ENCODE peak calls at places on chromosomes 5 and 9, in eight cellular contexts. One of them, this sample, is unnamed. For H3K36me3, the result is how much of the 10 kb centered on the place peaks cover.

GRCh38 chr5:19616821-19617220 is 371.2 kb downstream of the CDH18 start:
- DNase-seq in BE2C: no peak
- DNase-seq in Peyer's patch: no peak
- DNase-seq in sigmoid colon: no peak
- DNase-seq in neural progenitor cell: no peak
- DNase-seq in IMR-90: no peak
- DNase-seq in psoas muscle: no peak
- DNase-seq in GM06990: no peak
- DNase-seq in this sample: no peak

GRCh38 chr5:139692605-139693340 is 44.6 kb downstream of the CXXC5 start:
- DNase-seq in BE2C: no peak
- DNase-seq in Peyer's patch: no peak
- DNase-seq in sigmoid colon: no peak
- DNase-seq in neural progenitor cell: peak
- DNase-seq in IMR-90: no peak
- DNase-seq in psoas muscle: no peak
- DNase-seq in GM06990: no peak
- DNase-seq in this sample: no peak

GRCh38 chr9:35690447-35691324 is 961 bp upstream of the TPM2 start:
- DNase-seq in BE2C: peak
- DNase-seq in Peyer's patch: peak
- DNase-seq in sigmoid colon: peak
- DNase-seq in neural progenitor cell: peak
- DNase-seq in IMR-90: peak
- DNase-seq in psoas muscle: peak
- DNase-seq in GM06990: no peak
- DNase-seq in this sample: peak

GRCh38 chr5:38466444-38467189 is 89.8 kb downstream of the LIFR start:
- DNase-seq in BE2C: no peak
- DNase-seq in Peyer's patch: no peak
- DNase-seq in sigmoid colon: peak
- DNase-seq in neural progenitor cell: no peak
- DNase-seq in IMR-90: no peak
- DNase-seq in psoas muscle: peak
- DNase-seq in GM06990: no peak
- DNase-seq in this sample: no peak

GRCh38 chr9:27379311-27380236 is 82.6 kb upstream of the EQTN start:
- DNase-seq in BE2C: no peak
- DNase-seq in Peyer's patch: no peak
- DNase-seq in sigmoid colon: no peak
- DNase-seq in neural progenitor cell: no peak
- DNase-seq in IMR-90: no peak
- DNase-seq in psoas muscle: no peak
- DNase-seq in GM06990: no peak
- DNase-seq in this sample: peak

GRCh38 chr5:72268753-72269410 is 51.2 kb downstream of the MRPS27 start:
- DNase-seq in BE2C: peak
- DNase-seq in Peyer's patch: no peak
- DNase-seq in sigmoid colon: no peak
- DNase-seq in neural progenitor cell: peak
- DNase-seq in IMR-90: peak
- DNase-seq in psoas muscle: no peak
- DNase-seq in GM06990: peak
- DNase-seq in this sample: no peak

GRCh38 chr9:97938081-97938644 is at the start of gene HEMGN:
- DNase-seq in BE2C: no peak
- DNase-seq in Peyer's patch: no peak
- DNase-seq in sigmoid colon: no peak
- DNase-seq in neural progenitor cell: no peak
- DNase-seq in IMR-90: no peak
- DNase-seq in psoas muscle: no peak
- DNase-seq in GM06990: no peak
- DNase-seq in this sample: peak

GRCh38 chr5:173281910-173282309 is 46.3 kb downstream of the STC2 start:
- DNase-seq in BE2C: no peak
- DNase-seq in Peyer's patch: no peak
- DNase-seq in sigmoid colon: no peak
- DNase-seq in neural progenitor cell: peak
- DNase-seq in IMR-90: peak
- DNase-seq in psoas muscle: no peak
- DNase-seq in GM06990: no peak
- DNase-seq in this sample: no peak

GRCh38 chr9:135877776-135878527 is 29.4 kb downstream of the CAMSAP1 start:
- DNase-seq in BE2C: no peak
- DNase-seq in Peyer's patch: no peak
- DNase-seq in sigmoid colon: no peak
- DNase-seq in neural progenitor cell: no peak
- DNase-seq in IMR-90: no peak
- DNase-seq in psoas muscle: no peak
- DNase-seq in GM06990: no peak
- DNase-seq in this sample: no peak

GRCh38 chr5:174065528-174066189 is 20.2 kb downstream of the NSG2 start:
- DNase-seq in BE2C: no peak
- DNase-seq in Peyer's patch: no peak
- DNase-seq in sigmoid colon: no peak
- DNase-seq in neural progenitor cell: peak
- DNase-seq in IMR-90: no peak
- DNase-seq in psoas muscle: no peak
- DNase-seq in GM06990: no peak
- DNase-seq in this sample: no peak

GRCh38 chr5:169978744-169979143 is 1.6 kb downstream of the INSYN2B start:
- DNase-seq in BE2C: no peak
- DNase-seq in Peyer's patch: no peak
- DNase-seq in sigmoid colon: no peak
- DNase-seq in neural progenitor cell: no peak
- DNase-seq in IMR-90: no peak
- DNase-seq in psoas muscle: no peak
- DNase-seq in GM06990: no peak
- DNase-seq in this sample: no peak

GRCh38 chr9:14993061-14993800 is 83.0 kb upstream of the FREM1 start:
- DNase-seq in BE2C: peak
- DNase-seq in Peyer's patch: peak
- DNase-seq in sigmoid colon: peak
- DNase-seq in neural progenitor cell: peak
- DNase-seq in IMR-90: peak
- DNase-seq in psoas muscle: peak
- DNase-seq in GM06990: no peak
- DNase-seq in this sample: peak

GRCh38 chr9:83572524-83572923 is 34.3 kb upstream of the FRMD3 start:
- DNase-seq in BE2C: no peak
- DNase-seq in Peyer's patch: no peak
- DNase-seq in sigmoid colon: no peak
- DNase-seq in neural progenitor cell: no peak
- DNase-seq in IMR-90: no peak
- DNase-seq in psoas muscle: no peak
- DNase-seq in GM06990: no peak
- DNase-seq in this sample: no peak

GRCh38 chr9:114387678-114388431 is at the start of gene AKNA:
- DNase-seq in BE2C: no peak
- DNase-seq in Peyer's patch: peak
- DNase-seq in sigmoid colon: peak
- DNase-seq in neural progenitor cell: peak
- DNase-seq in IMR-90: peak
- DNase-seq in psoas muscle: peak
- DNase-seq in GM06990: peak
- DNase-seq in this sample: peak

GRCh38 chr5:137148128-137148527 is 351.0 kb downstream of the SPOCK1 start:
- DNase-seq in BE2C: no peak
- DNase-seq in Peyer's patch: no peak
- DNase-seq in sigmoid colon: no peak
- DNase-seq in neural progenitor cell: no peak
- DNase-seq in IMR-90: no peak
- DNase-seq in psoas muscle: no peak
- DNase-seq in GM06990: no peak
- DNase-seq in this sample: no peak

GRCh38 chr5:108259306-108259705 is 122.6 kb downstream of the FBXL17 start:
- DNase-seq in BE2C: no peak
- DNase-seq in Peyer's patch: no peak
- DNase-seq in sigmoid colon: no peak
- DNase-seq in neural progenitor cell: peak
- DNase-seq in IMR-90: peak
- DNase-seq in psoas muscle: no peak
- DNase-seq in GM06990: no peak
- DNase-seq in this sample: no peak

GRCh38 chr9:76369583-76369982 is 24.6 kb downstream of the RFK start:
- DNase-seq in BE2C: peak
- DNase-seq in Peyer's patch: no peak
- DNase-seq in sigmoid colon: no peak
- DNase-seq in neural progenitor cell: peak
- DNase-seq in IMR-90: peak
- DNase-seq in psoas muscle: no peak
- DNase-seq in GM06990: peak
- DNase-seq in this sample: no peak

GRCh38 chr5:180873628-180874520 is 12.8 kb upstream of the ZFP62 start:
- DNase-seq in BE2C: no peak
- DNase-seq in Peyer's patch: no peak
- DNase-seq in sigmoid colon: no peak
- DNase-seq in neural progenitor cell: no peak
- DNase-seq in IMR-90: peak
- DNase-seq in psoas muscle: no peak
- DNase-seq in GM06990: peak
- DNase-seq in this sample: no peak

GRCh38 chr9:82532504-82532903 is 530.4 kb downstream of the RASEF start:
- DNase-seq in BE2C: no peak
- DNase-seq in Peyer's patch: no peak
- DNase-seq in sigmoid colon: no peak
- DNase-seq in neural progenitor cell: no peak
- DNase-seq in IMR-90: peak
- DNase-seq in psoas muscle: no peak
- DNase-seq in GM06990: no peak
- DNase-seq in this sample: no peak

GRCh38 chr9:76905984-76906861 is at the start of gene PRUNE2:
- DNase-seq in BE2C: peak
- DNase-seq in Peyer's patch: peak
- DNase-seq in sigmoid colon: peak
- DNase-seq in neural progenitor cell: peak
- DNase-seq in IMR-90: peak
- DNase-seq in psoas muscle: peak
- DNase-seq in GM06990: peak
- DNase-seq in this sample: no peak

DNA sequence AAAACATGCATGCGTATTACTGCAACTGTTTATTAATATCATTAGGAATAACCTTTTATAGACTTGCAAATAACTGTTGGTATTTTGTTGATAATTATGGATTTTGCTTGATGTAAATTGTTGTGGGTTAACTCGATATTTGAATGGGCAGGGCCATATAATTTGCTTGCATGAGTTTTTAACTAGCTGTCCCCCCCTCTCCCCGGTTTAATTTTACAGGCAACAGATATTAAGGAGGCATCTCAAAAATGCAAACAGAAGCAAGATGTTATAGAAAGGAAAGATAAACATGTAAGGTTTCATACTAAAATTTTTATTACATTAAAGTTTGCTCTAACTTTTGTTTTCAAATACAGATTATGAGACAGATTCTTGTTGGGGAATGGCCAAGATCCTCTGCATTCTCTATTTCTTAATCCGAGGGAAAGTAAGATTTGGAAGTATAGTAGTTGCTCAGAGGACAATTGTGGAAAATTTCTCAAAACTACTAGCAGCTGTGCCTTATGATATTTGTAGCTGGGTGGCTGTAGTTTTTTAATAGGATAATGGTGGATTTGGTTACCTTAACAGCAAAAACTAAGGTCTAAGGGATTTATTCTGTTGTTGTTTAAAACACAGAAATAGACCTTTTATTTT is 27.3 kb downstream of the SMC5 start:
- DNase-seq in BE2C: no peak
- DNase-seq in Peyer's patch: no peak
- DNase-seq in sigmoid colon: no peak
- DNase-seq in neural progenitor cell: no peak
- DNase-seq in IMR-90: peak
- DNase-seq in psoas muscle: no peak
- DNase-seq in GM06990: no peak
- DNase-seq in this sample: no peak
- H3K36me3 ChIP-seq in BE2C: under half
- H3K36me3 ChIP-seq in Peyer's patch: under half
- H3K36me3 ChIP-seq in sigmoid colon: under half
- H3K36me3 ChIP-seq in neural progenitor cell: under half
- H3K36me3 ChIP-seq in IMR-90: under half
- H3K36me3 ChIP-seq in psoas muscle: half or more
- H3K36me3 ChIP-seq in GM06990: under half
- H3K36me3 ChIP-seq in this sample: under half

DNA sequence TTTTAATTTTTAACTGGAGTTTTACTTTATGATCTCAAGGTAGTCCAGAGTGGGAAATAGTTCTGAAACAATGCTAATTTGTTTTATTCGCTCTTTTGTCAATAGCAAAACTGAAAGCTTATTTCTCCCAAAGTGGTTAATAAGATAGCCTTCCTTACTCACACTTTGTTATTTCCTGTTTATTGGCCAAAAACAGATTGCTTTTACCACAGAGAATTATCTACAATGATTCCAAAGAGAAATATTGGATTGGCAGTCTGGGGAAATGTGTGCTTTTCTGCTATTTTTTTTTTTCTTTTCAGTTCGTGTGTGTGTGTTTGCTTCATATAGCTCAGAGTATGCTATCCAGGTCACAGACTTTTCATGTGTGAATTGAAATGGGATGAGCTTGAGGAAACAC is 756.7 kb upstream of the RGMB start:
- DNase-seq in BE2C: no peak
- DNase-seq in Peyer's patch: no peak
- DNase-seq in sigmoid colon: no peak
- DNase-seq in neural progenitor cell: no peak
- DNase-seq in IMR-90: peak
- DNase-seq in psoas muscle: no peak
- DNase-seq in GM06990: no peak
- DNase-seq in this sample: no peak
- H3K36me3 ChIP-seq in BE2C: under half
- H3K36me3 ChIP-seq in Peyer's patch: under half
- H3K36me3 ChIP-seq in sigmoid colon: under half
- H3K36me3 ChIP-seq in neural progenitor cell: under half
- H3K36me3 ChIP-seq in IMR-90: under half
- H3K36me3 ChIP-seq in psoas muscle: under half
- H3K36me3 ChIP-seq in GM06990: under half
- H3K36me3 ChIP-seq in this sample: under half

GRCh38 chr9:6488395-6488794 is 75.4 kb downstream of the UHRF2 start:
- DNase-seq in BE2C: peak
- DNase-seq in Peyer's patch: no peak
- DNase-seq in sigmoid colon: no peak
- DNase-seq in neural progenitor cell: peak
- DNase-seq in IMR-90: no peak
- DNase-seq in psoas muscle: no peak
- DNase-seq in GM06990: no peak
- DNase-seq in this sample: no peak
- H3K36me3 ChIP-seq in BE2C: under half
- H3K36me3 ChIP-seq in Peyer's patch: under half
- H3K36me3 ChIP-seq in sigmoid colon: under half
- H3K36me3 ChIP-seq in neural progenitor cell: under half
- H3K36me3 ChIP-seq in IMR-90: under half
- H3K36me3 ChIP-seq in psoas muscle: half or more
- H3K36me3 ChIP-seq in GM06990: under half
- H3K36me3 ChIP-seq in this sample: under half

DNA sequence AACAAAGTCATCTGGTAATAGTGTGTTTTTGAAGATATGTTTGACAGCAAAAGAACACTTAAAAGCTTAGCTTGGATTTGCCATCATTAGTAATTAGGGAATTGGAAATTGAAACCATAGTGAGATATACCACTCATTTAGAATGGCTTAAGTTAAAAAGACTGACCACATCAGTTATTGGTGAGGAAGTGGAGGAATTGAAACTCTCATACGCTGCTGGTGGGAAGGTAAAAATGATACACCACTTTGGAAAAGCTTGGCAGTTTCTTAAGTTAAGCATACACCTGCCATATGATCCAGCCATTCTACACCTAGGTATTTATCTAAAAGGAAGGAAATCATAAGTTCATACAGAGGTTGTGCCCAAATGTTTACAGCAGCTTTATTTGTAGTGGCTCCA is 213.2 kb downstream of the TRIO start:
- DNase-seq in BE2C: no peak
- DNase-seq in Peyer's patch: no peak
- DNase-seq in sigmoid colon: no peak
- DNase-seq in neural progenitor cell: no peak
- DNase-seq in IMR-90: no peak
- DNase-seq in psoas muscle: no peak
- DNase-seq in GM06990: no peak
- DNase-seq in this sample: no peak
- H3K36me3 ChIP-seq in BE2C: under half
- H3K36me3 ChIP-seq in Peyer's patch: under half
- H3K36me3 ChIP-seq in sigmoid colon: under half
- H3K36me3 ChIP-seq in neural progenitor cell: under half
- H3K36me3 ChIP-seq in IMR-90: half or more
- H3K36me3 ChIP-seq in psoas muscle: half or more
- H3K36me3 ChIP-seq in GM06990: under half
- H3K36me3 ChIP-seq in this sample: under half